ENCODE peak calls at places on chromosomes 13 and 19, in eight cellular contexts. F is HCT116; Q is RWPE2; O is breast epithelium; S is body of pancreas; M is CD8-positive, alpha-beta T cell; C is OCI-LY7; B is esophagus squamous epithelium. T is an unnamed sample.

GRCh38 chr13:47291116-47291656 is 394.3 kb upstream of the HTR2A start:
- DNase-seq in O (no peak), M (no peak), B (no peak), C (no peak), F (no peak), Q (no peak), S (no peak), T (no peak)

GRCh38 chr19:35885909-35886308 is 14.4 kb downstream of the NFKBID start:
- DNase-seq in M (no peak), B (no peak), Q (no peak), F (no peak), S (no peak), O (no peak), C (no peak), T (no peak)

GRCh38 chr13:33676700-33677048 is 141.3 kb upstream of the RFC3 start:
- DNase-seq in M (no peak), F (no peak), O (peak; percentile 69), B (no peak), S (peak; percentile 66), C (peak; percentile 37), Q (no peak), T (peak; percentile 69)

GRCh38 chr19:2014731-2015610 is 543 bp downstream of the BTBD2 start:
- DNase-seq in Q (no peak), F (no peak), O (no peak), M (no peak), C (peak; percentile 64), B (no peak), S (no peak), T (no peak)

GRCh38 chr19:35560271-35560670 is 3.2 kb downstream of the ATP4A start:
- DNase-seq in B (no peak), M (no peak), S (no peak), C (no peak), Q (no peak), F (no peak), O (no peak), T (no peak)

GRCh38 chr13:94886191-94886590 is 173.8 kb upstream of the SOX21 start:
- DNase-seq in O (no peak), M (no peak), F (no peak), Q (no peak), B (no peak), C (no peak), S (no peak), T (no peak)

GRCh38 chr19:17076539-17076919 is 952 bp downstream of the MYO9B start:
- DNase-seq in S (no peak), O (no peak), B (no peak), C (peak; percentile 45), M (peak; percentile 36), Q (no peak), F (no peak), T (no peak)

GRCh38 chr19:38061294-38061693 is 154.3 kb downstream of the SIPA1L3 start:
- DNase-seq in M (no peak), C (no peak), O (no peak), S (no peak), B (no peak), F (no peak), Q (no peak), T (no peak)

GRCh38 chr13:77859450-77859849 is 59.2 kb downstream of the EDNRB start:
- DNase-seq in F (no peak), C (no peak), B (no peak), S (no peak), M (no peak), Q (no peak), O (no peak), T (no peak)

GRCh38 chr13:91384891-91385290 is 13.5 kb upstream of the GPC5 start:
- DNase-seq in S (no peak), M (no peak), Q (no peak), C (no peak), O (no peak), B (no peak), F (no peak), T (no peak)

GRCh38 chr19:21256722-21257121 is 72.5 kb downstream of the ZNF708 start:
- DNase-seq in S (no peak), O (no peak), B (no peak), Q (no peak), F (peak; percentile 23), C (peak; percentile 43), M (no peak), T (no peak)

GRCh38 chr13:102392810-102393209 is 9.0 kb downstream of the FGF14 start:
- DNase-seq in F (no peak), C (no peak), Q (no peak), B (no peak), O (no peak), M (no peak), S (no peak), T (no peak)

GRCh38 chr19:15249560-15249874 is 17.3 kb upstream of the EPHX3 start:
- DNase-seq in F (no peak), B (no peak), S (no peak), O (no peak), M (no peak), C (no peak), Q (no peak), T (no peak)

GRCh38 chr19:15247107-15248014 is 15.1 kb upstream of the EPHX3 start:
- DNase-seq in Q (no peak), F (no peak), O (no peak), M (no peak), S (no peak), B (no peak), C (no peak), T (no peak)

GRCh38 chr19:15246198-15246481 is 13.9 kb upstream of the EPHX3 start:
- DNase-seq in C (no peak), S (no peak), B (no peak), F (no peak), O (no peak), Q (no peak), M (no peak), T (no peak)

GRCh38 chr19:15248648-15249559 is 16.7 kb upstream of the EPHX3 start:
- DNase-seq in B (no peak), Q (no peak), M (no peak), C (no peak), F (no peak), O (peak; percentile 48), S (peak; percentile 52), T (peak; percentile 96)

DNA sequence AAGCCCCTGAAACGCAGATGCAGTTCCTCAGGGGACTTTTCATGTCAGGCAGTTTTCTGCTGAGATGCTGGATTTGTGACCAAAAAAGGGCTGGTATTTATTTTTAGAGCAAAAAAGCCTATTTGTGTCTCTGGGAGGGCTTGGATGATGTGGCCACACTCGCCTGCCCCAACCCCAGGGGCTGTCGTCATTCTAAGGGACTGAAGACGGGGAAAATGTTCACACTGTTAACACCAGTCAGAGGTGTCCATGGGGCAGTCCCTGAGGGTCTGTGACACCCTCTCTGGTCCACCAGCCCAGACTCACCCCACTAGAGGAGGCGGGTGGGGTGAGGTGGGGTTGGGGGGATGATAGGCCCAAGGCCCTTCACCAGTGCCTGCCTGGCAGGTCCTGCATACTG is 15.9 kb upstream of the EPHX3 start:
- DNase-seq in B (no peak), M (no peak), C (no peak), Q (no peak), O (no peak), F (no peak), S (no peak), T (peak; percentile 88)
- H3K4me1 ChIP-seq in B (peaks cover 57% of the 10 kb centered on the region), M (no peaks in the 10 kb centered on the region), C (no peaks in the 10 kb centered on the region), Q (peaks cover 37% of the 10 kb centered on the region), O (peaks cover 36% of the 10 kb centered on the region), F (peaks cover 28% of the 10 kb centered on the region), S (peaks cover 56% of the 10 kb centered on the region), T (peaks cover 85% of the 10 kb centered on the region)

GRCh38 chr19:48108997-48109782 is 1.4 kb downstream of the PLA2G4C start:
- DNase-seq in M (no peak), O (no peak), B (no peak), F (no peak), Q (no peak), C (no peak), S (no peak), T (no peak)

GRCh38 chr19:48111280-48111679 is 663 bp upstream of the PLA2G4C start:
- DNase-seq in F (no peak), Q (no peak), M (no peak), C (peak; percentile 22), O (no peak), S (no peak), B (no peak), T (no peak)

GRCh38 chr19:48113190-48113917 is 2.7 kb upstream of the PLA2G4C start:
- DNase-seq in B (no peak), S (no peak), Q (no peak), F (no peak), C (no peak), O (no peak), M (no peak), T (no peak)

DNA sequence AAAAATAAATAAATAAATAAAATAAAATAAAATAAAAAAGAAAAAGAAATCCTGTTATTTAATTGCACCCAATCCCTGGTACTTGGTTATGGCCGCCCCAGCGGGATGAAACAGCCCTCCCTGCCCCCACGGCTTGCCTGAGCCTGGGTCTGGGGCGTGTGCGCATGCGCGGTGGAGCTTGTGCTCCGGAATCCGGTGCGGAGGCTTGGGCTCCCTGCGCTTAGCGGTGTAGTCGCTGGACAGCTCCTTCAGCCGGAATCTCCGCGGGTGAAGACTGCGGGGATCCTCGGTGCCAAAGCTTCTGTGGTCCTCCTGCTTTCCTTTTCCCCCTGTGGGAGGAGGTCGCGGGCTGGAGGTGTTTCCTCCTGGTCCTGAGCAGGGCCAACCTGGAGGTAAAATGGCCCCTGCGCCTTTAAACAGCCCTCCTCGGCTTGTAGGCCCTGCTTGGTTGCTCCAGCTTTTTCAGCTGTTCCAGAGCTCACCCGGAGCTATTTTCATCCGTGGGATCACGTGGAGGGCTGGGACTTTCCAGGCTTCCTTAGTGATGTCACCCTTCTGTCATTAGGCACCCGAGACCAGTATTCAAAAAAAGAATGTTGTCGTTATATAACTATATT is at the start of gene PLA2G4C:
- DNase-seq in F (peak; percentile 77), C (peak; percentile 88), B (peak; percentile 16), M (peak; percentile 79), S (peak; percentile 92), Q (peak; percentile 87), O (peak; percentile 65), T (peak; percentile 95)
- TF ChIP-seq CTCF in F (no peak), C (no peak), B (no peak), M (no peak), S (no peak), Q (no peak), O (no peak), T (no peak)

GRCh38 chr19:3179739-3180293 is 1.2 kb downstream of the S1PR4 start:
- DNase-seq in Q (no peak), M (no peak), S (no peak), O (no peak), F (no peak), C (peak; percentile 34), B (no peak), T (no peak)
- H3K4me3 ChIP-seq in Q (no peak overlapping the region), M (peak overlapping the region; percentile 86), S (no peak overlapping the region), O (peak overlapping the region; percentile 28), F (no peak overlapping the region), C (peak overlapping the region; percentile 71), B (peak overlapping the region; percentile 19), T (peak overlapping the region; percentile 42)

DNA sequence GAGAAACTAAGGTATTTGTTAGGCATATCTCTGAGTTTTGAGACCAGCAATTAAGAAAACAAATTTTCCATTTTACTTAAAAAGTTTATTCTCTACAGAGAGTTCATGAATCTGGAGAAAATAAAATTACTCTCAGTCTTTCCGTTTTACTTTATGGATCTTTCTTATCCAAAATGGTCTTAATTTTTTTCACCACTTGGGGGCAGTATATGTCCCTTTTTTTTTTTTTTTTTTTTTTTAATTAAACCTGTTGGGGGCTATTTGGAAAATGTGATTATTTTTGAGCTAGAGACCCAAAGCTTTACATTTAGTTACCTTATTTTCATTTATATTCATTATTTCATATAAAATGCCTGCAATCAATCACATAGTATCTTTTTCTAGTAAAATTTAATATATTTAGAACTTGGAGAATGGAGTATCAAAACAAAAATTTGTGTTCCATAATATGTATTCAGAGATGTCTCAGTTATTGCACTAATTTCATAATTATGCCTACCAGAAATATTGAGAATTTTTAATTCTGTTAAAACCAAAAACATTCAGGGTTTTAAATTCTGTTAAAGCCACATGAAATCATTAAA is 27.1 kb downstream of the PIBF1 start:
- DNase-seq in O (no peak), B (no peak), M (no peak), S (no peak), C (peak; percentile 39), F (no peak), Q (no peak), T (no peak)
- H3K4me1 ChIP-seq in O (no peaks in the 10 kb centered on the region), B (no peaks in the 10 kb centered on the region), M (no peaks in the 10 kb centered on the region), S (no peaks in the 10 kb centered on the region), C (no peaks in the 10 kb centered on the region), F (no peaks in the 10 kb centered on the region), Q (no peaks in the 10 kb centered on the region), T (no peaks in the 10 kb centered on the region)